ENCODE peak calls at places on chromosomes 12 and 14, in seven cellular contexts. Z is foreskin fibroblast, V is A549, W is psoas muscle, M is BE2C, Q is cardiac fibroblast, E is lung. J is an unnamed sample.
A peak's percentile ranks its signal among the peaks of the same experiment; 100 is the strongest.

GRCh38 chr12:127911289-127911688 is 355.7 kb upstream of the TMEM132C start:
- DNase-seq in W (no peak), V (no peak), Q (no peak), Z (no peak), E (no peak), M (no peak), J (no peak)

GRCh38 chr14:105931808-105932483 is 405.6 kb downstream of the TMEM121 start:
- DNase-seq in Q (no peak), E (no peak), W (peak; percentile 21), M (peak; percentile 55), V (peak; percentile 36), Z (no peak), J (no peak)

GRCh38 chr12:132521726-132522292 is 31.9 kb downstream of the FBRSL1 start:
- DNase-seq in Z (no peak), W (no peak), M (no peak), E (no peak), Q (no peak), V (no peak), J (no peak)

GRCh38 chr12:124774054-124774461 is 89.6 kb downstream of the SCARB1 start:
- DNase-seq in M (no peak), Z (no peak), Q (peak; percentile 61), E (peak; percentile 46), V (no peak), W (no peak), J (no peak)

GRCh38 chr12:100574262-100575074 is 984 bp downstream of the GAS2L3 start:
- DNase-seq in E (no peak), M (peak; percentile 34), Q (no peak), V (peak; percentile 7), W (no peak), Z (peak; percentile 57), J (peak; percentile 21)

GRCh38 chr12:120316798-120317257 is 10.8 kb downstream of the PLA2G1B start:
- DNase-seq in V (no peak), E (no peak), Q (no peak), Z (no peak), W (no peak), M (no peak), J (no peak)

GRCh38 chr14:24146978-24147760 is at the start of gene RNF31:
- DNase-seq in V (peak; percentile 94), Q (peak; percentile 98), Z (peak; percentile 100), W (peak; percentile 99), M (peak; percentile 98), E (peak; percentile 98), J (peak; percentile 97)

GRCh38 chr12:26369588-26369987 is 174.2 kb downstream of the SSPN start:
- DNase-seq in M (peak; percentile 8), W (no peak), Z (peak; percentile 86), Q (peak; percentile 89), V (peak; percentile 24), E (no peak), J (no peak)

GRCh38 chr14:54025661-54026060 is 69.0 kb upstream of the BMP4 start:
- DNase-seq in Z (peak; percentile 57), W (no peak), Q (peak; percentile 62), M (peak; percentile 20), E (peak; percentile 30), V (peak; percentile 24), J (no peak)

GRCh38 chr14:95045836-95046430 is 111.4 kb downstream of the DICER1 start:
- DNase-seq in E (no peak), M (no peak), Q (no peak), V (no peak), Z (no peak), W (no peak), J (no peak)

GRCh38 chr12:18139989-18140596 is 50.1 kb upstream of the RERGL start:
- DNase-seq in W (no peak), V (no peak), Q (peak; percentile 72), Z (peak; percentile 53), E (no peak), M (no peak), J (no peak)

GRCh38 chr12:120620624-120621023 is 19.8 kb upstream of the CABP1 start:
- DNase-seq in V (no peak), M (no peak), Q (no peak), W (no peak), E (no peak), Z (no peak), J (no peak)

GRCh38 chr14:78141590-78141989 is 28.6 kb upstream of the NRXN3 start:
- DNase-seq in W (no peak), V (no peak), E (no peak), M (no peak), Z (no peak), Q (no peak), J (no peak)

GRCh38 chr12:108609535-108610335 is 11.9 kb upstream of the TMEM119 start:
- DNase-seq in W (peak; percentile 82), V (no peak), M (no peak), E (peak; percentile 64), Z (peak; percentile 97), Q (peak; percentile 85), J (no peak)

GRCh38 chr12:39393890-39394289 is 49.0 kb downstream of the KIF21A start:
- DNase-seq in Z (no peak), M (peak; percentile 45), V (no peak), E (no peak), Q (no peak), W (no peak), J (no peak)

GRCh38 chr12:58540480-58541299 is 379.6 kb downstream of the LRIG3 start:
- DNase-seq in V (peak; percentile 24), Z (peak; percentile 96), M (peak; percentile 65), W (peak; percentile 64), Q (peak; percentile 91), E (peak; percentile 58), J (peak; percentile 77)

GRCh38 chr14:104292084-104292970 is 153.9 kb downstream of the KIF26A start:
- DNase-seq in E (no peak), V (no peak), Z (no peak), W (peak; percentile 15), M (peak; percentile 20), Q (no peak), J (no peak)

GRCh38 chr14:75229923-75230792 is 48.5 kb upstream of the FOS start:
- DNase-seq in M (no peak), W (peak; percentile 62), V (peak; percentile 64), E (no peak), Q (peak; percentile 74), Z (peak; percentile 27), J (no peak)
- TF ChIP-seq CTCF in M (peak; percentile 12), W (peak; percentile 16), V (no peak), E (no peak), Q (peak; percentile 28), Z (no peak), J (no peak)

GRCh38 chr12:24109381-24110039 is 160.0 kb upstream of the SOX5 start:
- DNase-seq in Z (no peak), Q (peak; percentile 51), V (no peak), M (no peak), E (no peak), W (no peak), J (no peak)
- TF ChIP-seq CTCF in Z (peak; percentile 37), Q (peak; percentile 62), V (no peak), M (peak; percentile 57), E (no peak), W (no peak), J (peak; percentile 54)

DNA sequence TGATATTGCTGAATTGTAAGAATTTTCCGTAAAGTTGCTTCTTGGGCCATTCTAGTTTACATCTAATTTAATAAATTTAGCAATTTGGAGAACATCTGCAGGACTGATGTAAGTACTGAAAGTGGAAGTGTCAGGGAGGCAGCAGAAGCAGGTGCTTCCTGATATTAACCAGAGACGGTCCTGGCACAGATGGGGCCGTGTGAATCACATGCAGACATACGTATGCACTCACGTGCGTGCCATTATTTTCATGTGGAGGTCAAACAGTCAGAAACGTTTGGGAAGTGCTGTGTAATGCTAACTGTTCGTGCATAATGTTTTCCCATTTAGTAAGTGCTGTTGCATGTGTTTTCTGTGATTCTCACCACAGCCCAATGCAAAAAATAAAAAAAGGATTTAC is 87.8 kb upstream of the DYNC1H1 start:
- DNase-seq in M (peak; percentile 92), Q (peak; percentile 40), Z (peak; percentile 83), V (no peak), E (peak; percentile 66), W (peak; percentile 72), J (no peak)
- TF ChIP-seq CTCF in M (no peak), Q (no peak), Z (no peak), V (no peak), E (no peak), W (no peak), J (no peak)

GRCh38 chr12:53596920-53597363 is 29.2 kb downstream of the ATF7 start:
- DNase-seq in Q (peak; percentile 74), V (no peak), E (no peak), W (no peak), Z (peak; percentile 62), M (no peak), J (no peak)

GRCh38 chr12:53602176-53602942 is 23.8 kb downstream of the ATF7 start:
- DNase-seq in W (no peak), E (no peak), Q (no peak), Z (no peak), M (no peak), V (no peak), J (no peak)

GRCh38 chr12:53600490-53601295 is 25.5 kb downstream of the ATF7 start:
- DNase-seq in V (no peak), Z (no peak), W (no peak), E (no peak), Q (no peak), M (no peak), J (no peak)

GRCh38 chr12:53601296-53601847 is 24.8 kb downstream of the ATF7 start:
- DNase-seq in M (no peak), V (no peak), E (no peak), Q (no peak), W (no peak), Z (no peak), J (no peak)

GRCh38 chr12:53599579-53599978 is 26.6 kb downstream of the ATF7 start:
- DNase-seq in W (no peak), Q (no peak), E (no peak), V (no peak), M (no peak), Z (no peak), J (no peak)
- TF ChIP-seq CTCF in W (peak; percentile 21), Q (no peak), E (no peak), V (no peak), M (no peak), Z (no peak), J (no peak)

J was measured in nephron progenitor cell.